ENCODE peak calls at places on chromosome 2, in ten cellular contexts. Q is transverse colon, D is mammary epithelial cell, M is fibroblast of pulmonary artery, B is A549, R is stomach, Z is fibroblast of lung, G is choroid plexus epithelial cell, J is BJ, A is Peyer's patch. L is an unnamed sample.

GRCh38 chr2:168521342-168521741 is 65.3 kb downstream of the CERS6 start:
- DNase-seq in Q (no peak), D (no peak), M (no peak), B (no peak), R (no peak), Z (peak; percentile 28), G (no peak), J (no peak), A (no peak), L (no peak)

GRCh38 chr2:20071397-20072383 is 20.3 kb upstream of the LAPTM4A start:
- DNase-seq in Q (no peak), D (peak; percentile 86), M (peak; percentile 98), B (peak; percentile 59), R (no peak), Z (peak; percentile 88), G (peak; percentile 96), J (peak; percentile 94), A (no peak), L (peak; percentile 98)

GRCh38 chr2:17326717-17327116 is 191.5 kb downstream of the RAD51AP2 start:
- DNase-seq in Q (no peak), D (no peak), M (no peak), B (no peak), R (no peak), Z (peak; percentile 54), G (no peak), J (no peak), A (no peak), L (no peak)

GRCh38 chr2:142756430-142756829 is 121.0 kb upstream of the KYNU start:
- DNase-seq in Q (no peak), D (peak; percentile 64), M (peak; percentile 21), B (no peak), R (no peak), Z (peak; percentile 73), G (peak; percentile 49), J (no peak), A (no peak), L (peak; percentile 31)

GRCh38 chr2:105184420-105184819 is 57.1 kb upstream of the GPR45 start:
- DNase-seq in Q (peak; percentile 33), D (no peak), M (no peak), B (no peak), R (no peak), Z (no peak), G (no peak), J (no peak), A (no peak), L (no peak)

GRCh38 chr2:134660619-134661403 is 58.0 kb downstream of the TMEM163 start:
- DNase-seq in Q (no peak), D (no peak), M (no peak), B (no peak), R (no peak), Z (no peak), G (no peak), J (no peak), A (no peak), L (no peak)

GRCh38 chr2:232551776-232552175 is 1.3 kb downstream of the EIF4E2 start:
- DNase-seq in Q (no peak), D (no peak), M (no peak), B (no peak), R (no peak), Z (no peak), G (no peak), J (no peak), A (no peak), L (no peak)

GRCh38 chr2:44110444-44110843 is 58.2 kb upstream of the PPM1B start:
- DNase-seq in Q (no peak), D (no peak), M (no peak), B (no peak), R (no peak), Z (no peak), G (no peak), J (no peak), A (no peak), L (no peak)

GRCh38 chr2:11810237-11810977 is 64.0 kb downstream of the LPIN1 start:
- DNase-seq in Q (no peak), D (no peak), M (no peak), B (no peak), R (no peak), Z (no peak), G (no peak), J (no peak), A (no peak), L (no peak)

GRCh38 chr2:164479460-164479859 is 141.8 kb downstream of the GRB14 start:
- DNase-seq in Q (no peak), D (no peak), M (peak; percentile 54), B (no peak), R (no peak), Z (peak; percentile 45), G (peak; percentile 77), J (no peak), A (no peak), L (peak; percentile 4)

GRCh38 chr2:69345434-69345833 is 41.6 kb downstream of the GFPT1 start:
- DNase-seq in Q (no peak), D (no peak), M (peak; percentile 50), B (no peak), R (no peak), Z (no peak), G (peak; percentile 46), J (no peak), A (no peak), L (peak; percentile 4)

GRCh38 chr2:173059941-173060575 is 15.6 kb upstream of the MAP3K20 start:
- DNase-seq in Q (no peak), D (no peak), M (peak; percentile 29), B (no peak), R (no peak), Z (no peak), G (peak; percentile 90), J (no peak), A (no peak), L (no peak)

GRCh38 chr2:179344280-179344961 is 79.8 kb upstream of the SESTD1 start:
- DNase-seq in Q (no peak), D (no peak), M (peak; percentile 46), B (no peak), R (no peak), Z (peak; percentile 39), G (peak; percentile 60), J (no peak), A (no peak), L (no peak)

GRCh38 chr2:15316370-15316814 is 244.7 kb downstream of the NBAS start:
- DNase-seq in Q (no peak), D (no peak), M (no peak), B (no peak), R (no peak), Z (no peak), G (no peak), J (no peak), A (peak; percentile 50), L (no peak)

GRCh38 chr2:238947243-238947760 is 99.4 kb downstream of the TWIST2 start:
- DNase-seq in Q (no peak), D (no peak), M (no peak), B (no peak), R (peak; percentile 14), Z (no peak), G (no peak), J (no peak), A (no peak), L (no peak)

GRCh38 chr2:110716959-110717645 is 15.3 kb upstream of the ACOXL start:
- DNase-seq in Q (no peak), D (no peak), M (peak; percentile 14), B (no peak), R (no peak), Z (peak; percentile 19), G (peak; percentile 4), J (no peak), A (no peak), L (peak; percentile 27)

GRCh38 chr2:103738626-103739025 is 976.8 kb downstream of the TMEM182 start:
- DNase-seq in Q (no peak), D (no peak), M (no peak), B (no peak), R (no peak), Z (no peak), G (no peak), J (no peak), A (no peak), L (no peak)

GRCh38 chr2:70790079-70790963 is at the start of gene FIGLA:
- DNase-seq in Q (no peak), D (no peak), M (no peak), B (peak; percentile 21), R (no peak), Z (no peak), G (no peak), J (no peak), A (no peak), L (no peak)
- H3K4me3 ChIP-seq in Q (peak within 1 kb of the TSS; percentile 44), D (no peak within 1 kb of the TSS), M (no peak within 1 kb of the TSS), B (peak within 1 kb of the TSS; percentile 45), R (peak within 1 kb of the TSS; percentile 43), Z (no peak within 1 kb of the TSS), G (no peak within 1 kb of the TSS), J (no peak within 1 kb of the TSS), A (peak within 1 kb of the TSS; percentile 3), L (peak within 1 kb of the TSS; percentile 4)

GRCh38 chr2:33762636-33763035 is 163.5 kb upstream of the FAM98A start:
- DNase-seq in Q (no peak), D (no peak), M (no peak), B (no peak), R (no peak), Z (no peak), G (no peak), J (no peak), A (no peak), L (no peak)
- H3K4me3 ChIP-seq in Q (no peak overlapping the region), D (no peak overlapping the region), M (no peak overlapping the region), B (no peak overlapping the region), R (no peak overlapping the region), Z (no peak overlapping the region), G (no peak overlapping the region), J (no peak overlapping the region), A (no peak overlapping the region), L (no peak overlapping the region)

DNA sequence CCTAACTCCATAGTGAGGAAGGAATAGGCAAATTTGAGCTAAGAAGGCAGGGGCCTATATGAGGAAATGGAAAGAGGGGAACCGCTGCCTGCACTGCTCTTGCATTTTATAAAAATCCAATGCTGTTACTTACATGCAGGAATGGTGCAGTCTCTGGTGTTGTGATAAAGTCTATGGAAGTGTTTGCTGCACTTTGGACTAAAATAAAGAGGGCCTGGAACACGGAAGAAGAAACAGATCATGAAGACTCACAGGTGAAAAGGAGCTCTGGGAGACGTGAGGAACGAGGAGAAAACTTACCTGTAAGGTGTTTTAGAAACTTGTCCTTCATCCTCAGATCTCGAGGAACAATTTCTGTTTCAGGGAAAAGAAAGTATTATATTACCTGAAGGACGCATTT is 1.9 kb downstream of the ALKAL2 start:
- DNase-seq in Q (no peak), D (no peak), M (no peak), B (no peak), R (no peak), Z (no peak), G (no peak), J (no peak), A (no peak), L (no peak)
- H3K4me3 ChIP-seq in Q (no peak overlapping the region), D (no peak overlapping the region), M (no peak overlapping the region), B (no peak overlapping the region), R (no peak overlapping the region), Z (no peak overlapping the region), G (no peak overlapping the region), J (no peak overlapping the region), A (no peak overlapping the region), L (no peak overlapping the region)

DNA sequence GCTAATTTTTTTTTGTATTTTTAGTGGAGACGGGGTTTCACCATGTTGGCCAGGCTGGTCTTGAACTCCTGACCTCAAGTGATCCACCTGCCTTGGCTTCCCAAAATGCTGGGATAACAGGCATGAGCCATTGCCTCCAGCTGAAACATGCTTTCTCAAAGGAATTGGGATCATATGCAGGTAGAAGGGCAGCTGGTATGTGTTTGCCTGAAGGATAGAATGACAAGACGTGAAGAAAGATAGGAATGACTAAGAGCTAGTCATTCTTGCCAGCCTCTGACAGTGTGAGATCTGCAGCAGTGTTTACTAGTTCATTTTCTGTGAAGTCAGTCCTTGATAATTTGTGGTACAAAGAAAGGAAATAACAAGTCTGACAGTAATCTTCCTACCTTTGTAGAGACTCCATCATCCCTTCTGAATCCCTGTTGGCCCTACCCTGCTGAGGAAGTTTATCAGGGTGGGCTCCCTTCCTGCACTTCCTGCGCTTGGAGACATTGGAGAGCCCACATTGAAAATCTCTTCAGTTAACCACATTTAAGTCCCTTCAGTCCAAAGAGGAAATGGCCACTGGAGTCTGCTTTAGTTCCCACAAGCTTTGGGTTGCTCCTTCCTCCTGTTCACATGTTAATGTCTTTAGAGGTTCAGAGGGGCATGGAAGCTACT is 14.7 kb downstream of the CFLAR start:
- DNase-seq in Q (no peak), D (peak; percentile 96), M (peak; percentile 92), B (no peak), R (no peak), Z (peak; percentile 94), G (peak; percentile 93), J (no peak), A (no peak), L (peak; percentile 61)
- H3K4me3 ChIP-seq in Q (peak overlapping the region; percentile 7), D (no peak overlapping the region), M (peak overlapping the region; percentile 29), B (no peak overlapping the region), R (peak overlapping the region; percentile 49), Z (no peak overlapping the region), G (peak overlapping the region; percentile 31), J (no peak overlapping the region), A (peak overlapping the region; percentile 14), L (no peak overlapping the region)